ENCODE peak calls at places on chromosome 18, in seven cellular contexts. B is AG09319; T is stimulated activated CD4-positive, alpha-beta T cell treated with anti-CD3 and anti-CD28 coated beads, TNF-alpha, amount 100 ng/mL, for 4 hours; H is BE2C; C is kidney glomerular epithelial cell; X is GM12865; L is nephron progenitor cell. F is an unnamed sample.

GRCh38 chr18:77899972-77900754 is 650.5 kb downstream of the GALR1 start:
- DNase-seq in C (peak; percentile 39), L (peak; percentile 74), X (peak; percentile 59), H (peak; percentile 33), T (peak; percentile 23), B (no peak), F (no peak)

GRCh38 chr18:46364048-46364447 is 259.9 kb downstream of the HAUS1 start:
- DNase-seq in C (no peak), B (no peak), H (no peak), X (no peak), T (no peak), L (no peak), F (no peak)

GRCh38 chr18:68152770-68153169 is 562.1 kb downstream of the TMX3 start:
- DNase-seq in X (peak; percentile 3), B (no peak), H (no peak), C (no peak), T (no peak), L (no peak), F (no peak)

GRCh38 chr18:58941426-58942099 is 76.9 kb downstream of the ZNF532 start:
- DNase-seq in C (no peak), X (no peak), B (no peak), L (no peak), H (no peak), T (no peak), F (no peak)

GRCh38 chr18:27728659-27729058 is 448.3 kb downstream of the CDH2 start:
- DNase-seq in L (no peak), T (no peak), B (no peak), C (no peak), H (no peak), X (no peak), F (no peak)

GRCh38 chr18:8978394-8978793 is 124.1 kb upstream of the NDUFV2 start:
- DNase-seq in X (no peak), B (no peak), T (no peak), H (no peak), C (no peak), L (no peak), F (no peak)

GRCh38 chr18:46155652-46156051 is 51.5 kb downstream of the HAUS1 start:
- DNase-seq in X (peak; percentile 12), C (peak; percentile 97), B (peak; percentile 43), H (no peak), L (no peak), T (no peak), F (peak; percentile 94)

GRCh38 chr18:48878471-48878870 is 72.3 kb downstream of the SMAD7 start:
- DNase-seq in H (no peak), L (no peak), B (no peak), X (no peak), T (no peak), C (no peak), F (no peak)

GRCh38 chr18:59621027-59621426 is 76.2 kb downstream of the CCBE1 start:
- DNase-seq in T (no peak), C (no peak), L (no peak), H (no peak), B (no peak), X (no peak), F (no peak)

GRCh38 chr18:55672574-55673361 is 84.8 kb upstream of the TCF4 start:
- DNase-seq in C (no peak), B (peak; percentile 3), T (no peak), X (no peak), H (no peak), L (no peak), F (no peak)

GRCh38 chr18:69528439-69528838 is 127.8 kb downstream of the DOK6 start:
- DNase-seq in C (no peak), H (no peak), B (no peak), T (no peak), X (no peak), L (no peak), F (no peak)

GRCh38 chr18:62802523-62802922 is 87.2 kb downstream of the PHLPP1 start:
- DNase-seq in T (no peak), X (no peak), C (no peak), L (no peak), H (no peak), B (no peak), F (no peak)

GRCh38 chr18:11272516-11272915 is 123.1 kb upstream of the PIEZO2 start:
- DNase-seq in B (no peak), L (no peak), T (no peak), C (no peak), X (no peak), H (no peak), F (no peak)

GRCh38 chr18:3245853-3246635 is 1.6 kb upstream of the MYL12A start:
- DNase-seq in T (peak; percentile 62), H (peak; percentile 79), X (peak; percentile 95), L (peak; percentile 79), B (peak; percentile 56), C (peak; percentile 90), F (no peak)

GRCh38 chr18:49768051-49768391 is 45.3 kb downstream of the ACAA2 start:
- DNase-seq in B (peak; percentile 11), H (no peak), T (no peak), L (peak; percentile 61), C (peak; percentile 46), X (peak; percentile 41), F (no peak)

GRCh38 chr18:12485479-12486105 is 77.9 kb downstream of the PRELID3A start:
- DNase-seq in H (no peak), T (no peak), C (no peak), X (no peak), B (no peak), L (no peak), F (no peak)

GRCh38 chr18:23459530-23459921 is 6.4 kb downstream of the RIOK3 start:
- DNase-seq in X (no peak), T (no peak), B (no peak), H (no peak), C (no peak), L (no peak), F (no peak)

GRCh38 chr18:75588412-75588811 is 160.9 kb upstream of the SMIM21 start:
- DNase-seq in B (no peak), L (no peak), X (no peak), C (no peak), H (no peak), T (no peak), F (no peak)

GRCh38 chr18:44950685-44951195 is 270.1 kb downstream of the SETBP1 start:
- DNase-seq in X (no peak), L (no peak), C (no peak), B (no peak), H (no peak), T (no peak), F (no peak)

GRCh38 chr18:51890762-51891161 is 449.2 kb upstream of the DCC start:
- DNase-seq in B (no peak), H (no peak), L (no peak), C (peak; percentile 84), X (no peak), T (no peak), F (peak; percentile 81)

GRCh38 chr18:45839415-45840395 is 14.2 kb downstream of the SIGLEC15 start:
- DNase-seq in X (peak; percentile 47), H (no peak), L (no peak), T (no peak), B (no peak), C (peak; percentile 23), F (no peak)

GRCh38 chr18:23595610-23596009 is 9.3 kb upstream of the NPC1 start:
- DNase-seq in H (no peak), L (no peak), X (no peak), T (no peak), B (no peak), C (no peak), F (no peak)

F was measured in kidney epithelial cell.